ENCODE peak calls at places on chromosomes 16 and 17, in nine cellular contexts. One of them, this sample, is unnamed.

GRCh38 chr17:57420674-57421392 is 164.5 kb downstream of the MSI2 start:
- DNase-seq in body of pancreas: no peak
- DNase-seq in NB4: no peak
- DNase-seq in heart left ventricle: no peak
- DNase-seq in transverse colon: peak
- DNase-seq in HCT116: no peak
- DNase-seq in adrenal gland: no peak
- DNase-seq in prostate gland: peak
- DNase-seq in A549: no peak
- DNase-seq in this sample: no peak

GRCh38 chr17:37106049-37106448 is 157.3 kb downstream of the AATF start:
- DNase-seq in body of pancreas: no peak
- DNase-seq in prostate gland: no peak
- DNase-seq in NB4: no peak
- DNase-seq in adrenal gland: no peak
- DNase-seq in A549: no peak
- DNase-seq in transverse colon: no peak
- DNase-seq in heart left ventricle: no peak
- DNase-seq in HCT116: no peak
- DNase-seq in this sample: no peak

GRCh38 chr17:57662021-57662420 is 83.1 kb downstream of the CCDC182 start:
- DNase-seq in prostate gland: no peak
- DNase-seq in transverse colon: no peak
- DNase-seq in A549: no peak
- DNase-seq in heart left ventricle: no peak
- DNase-seq in adrenal gland: no peak
- DNase-seq in body of pancreas: no peak
- DNase-seq in HCT116: no peak
- DNase-seq in NB4: no peak
- DNase-seq in this sample: no peak

GRCh38 chr17:17957584-17957916 is 14.7 kb downstream of the TOM1L2 start:
- DNase-seq in HCT116: no peak
- DNase-seq in body of pancreas: no peak
- DNase-seq in transverse colon: no peak
- DNase-seq in NB4: no peak
- DNase-seq in adrenal gland: no peak
- DNase-seq in A549: peak
- DNase-seq in prostate gland: no peak
- DNase-seq in heart left ventricle: no peak
- DNase-seq in this sample: no peak

GRCh38 chr17:76716834-76717205 is 6.1 kb upstream of the MXRA7 start:
- DNase-seq in body of pancreas: no peak
- DNase-seq in prostate gland: no peak
- DNase-seq in transverse colon: no peak
- DNase-seq in NB4: peak
- DNase-seq in HCT116: no peak
- DNase-seq in heart left ventricle: no peak
- DNase-seq in adrenal gland: no peak
- DNase-seq in A549: no peak
- DNase-seq in this sample: no peak

GRCh38 chr16:53071748-53072301 is 17.0 kb downstream of the CHD9 start:
- DNase-seq in adrenal gland: peak
- DNase-seq in transverse colon: peak
- DNase-seq in A549: no peak
- DNase-seq in body of pancreas: no peak
- DNase-seq in NB4: no peak
- DNase-seq in HCT116: no peak
- DNase-seq in prostate gland: no peak
- DNase-seq in heart left ventricle: peak
- DNase-seq in this sample: no peak

GRCh38 chr16:27408012-27408601 is 6.1 kb downstream of the IL21R start:
- DNase-seq in adrenal gland: no peak
- DNase-seq in heart left ventricle: no peak
- DNase-seq in A549: no peak
- DNase-seq in transverse colon: no peak
- DNase-seq in HCT116: no peak
- DNase-seq in prostate gland: no peak
- DNase-seq in body of pancreas: no peak
- DNase-seq in NB4: peak
- DNase-seq in this sample: no peak

GRCh38 chr17:11331790-11332526 is 90.9 kb downstream of the SHISA6 start:
- DNase-seq in transverse colon: no peak
- DNase-seq in NB4: no peak
- DNase-seq in HCT116: no peak
- DNase-seq in prostate gland: no peak
- DNase-seq in adrenal gland: no peak
- DNase-seq in A549: no peak
- DNase-seq in body of pancreas: no peak
- DNase-seq in heart left ventricle: no peak
- DNase-seq in this sample: no peak

GRCh38 chr17:4939554-4939803 is 367 bp downstream of the SLC25A11 start:
- DNase-seq in HCT116: no peak
- DNase-seq in body of pancreas: no peak
- DNase-seq in heart left ventricle: no peak
- DNase-seq in A549: no peak
- DNase-seq in NB4: no peak
- DNase-seq in prostate gland: no peak
- DNase-seq in adrenal gland: no peak
- DNase-seq in transverse colon: peak
- DNase-seq in this sample: no peak

GRCh38 chr16:25109643-25110042 is 1.9 kb upstream of the LCMT1 start:
- DNase-seq in transverse colon: peak
- DNase-seq in HCT116: peak
- DNase-seq in body of pancreas: peak
- DNase-seq in prostate gland: no peak
- DNase-seq in heart left ventricle: peak
- DNase-seq in A549: peak
- DNase-seq in NB4: no peak
- DNase-seq in adrenal gland: peak
- DNase-seq in this sample: no peak

DNA sequence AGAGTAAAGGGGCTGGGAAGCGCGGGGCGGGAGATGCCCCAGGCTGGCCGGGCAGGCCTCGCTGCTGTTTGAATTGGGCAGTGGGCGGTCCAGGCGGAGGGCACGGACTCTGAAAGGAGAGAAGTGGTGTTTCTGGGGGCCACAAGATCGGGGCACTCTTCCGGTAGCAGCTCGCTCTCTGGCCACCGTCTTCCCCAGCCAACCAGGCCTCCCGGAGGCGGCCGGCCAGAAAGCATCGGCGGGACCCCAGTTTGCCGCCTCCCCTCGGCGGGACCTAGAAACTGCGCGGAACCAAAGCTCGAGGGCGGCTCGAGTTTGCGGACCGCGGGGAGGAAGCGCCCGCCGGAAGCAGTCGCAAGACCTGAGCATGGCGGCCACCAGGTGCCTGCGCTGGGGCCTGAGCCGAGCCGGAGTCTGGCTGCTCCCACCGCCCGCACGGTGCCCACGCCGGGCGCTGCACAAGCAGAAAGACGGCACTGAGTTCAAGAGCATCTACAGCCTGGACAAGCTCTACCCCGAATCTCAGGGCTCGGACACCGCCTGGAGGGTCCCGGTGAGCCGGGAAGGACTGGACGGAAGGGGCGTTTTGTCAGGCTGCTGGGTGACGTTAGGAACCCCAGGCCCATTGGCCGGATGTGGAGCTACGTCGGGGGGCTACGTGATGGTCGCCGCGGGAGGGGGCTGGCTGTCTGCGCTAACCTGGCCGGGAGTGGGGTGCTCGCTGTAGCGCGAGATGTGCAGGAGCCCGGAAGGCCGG is at the start of gene MRPL58:
- DNase-seq in body of pancreas: peak
- DNase-seq in A549: peak
- DNase-seq in adrenal gland: peak
- DNase-seq in heart left ventricle: peak
- DNase-seq in prostate gland: peak
- DNase-seq in transverse colon: peak
- DNase-seq in NB4: peak
- DNase-seq in HCT116: peak
- DNase-seq in this sample: peak
- TF ChIP-seq POLR2A in body of pancreas: peak
- TF ChIP-seq POLR2A in A549: peak
- TF ChIP-seq POLR2A in adrenal gland: peak
- TF ChIP-seq POLR2A in heart left ventricle: no peak
- TF ChIP-seq POLR2A in prostate gland: peak
- TF ChIP-seq POLR2A in transverse colon: peak
- TF ChIP-seq POLR2A in NB4: peak
- TF ChIP-seq POLR2A in HCT116: peak
- TF ChIP-seq POLR2A in this sample: peak

GRCh38 chr17:47096343-47096742 is 92.8 kb downstream of the CDC27 start:
- DNase-seq in adrenal gland: no peak
- DNase-seq in NB4: no peak
- DNase-seq in heart left ventricle: no peak
- DNase-seq in A549: no peak
- DNase-seq in body of pancreas: no peak
- DNase-seq in prostate gland: no peak
- DNase-seq in HCT116: no peak
- DNase-seq in transverse colon: no peak
- DNase-seq in this sample: no peak

GRCh38 chr17:47099451-47099986 is 89.6 kb downstream of the CDC27 start:
- DNase-seq in transverse colon: peak
- DNase-seq in heart left ventricle: no peak
- DNase-seq in prostate gland: no peak
- DNase-seq in HCT116: no peak
- DNase-seq in adrenal gland: no peak
- DNase-seq in A549: no peak
- DNase-seq in NB4: peak
- DNase-seq in body of pancreas: no peak
- DNase-seq in this sample: no peak

GRCh38 chr17:47102914-47103313 is 86.2 kb downstream of the CDC27 start:
- DNase-seq in HCT116: no peak
- DNase-seq in body of pancreas: no peak
- DNase-seq in NB4: no peak
- DNase-seq in heart left ventricle: no peak
- DNase-seq in adrenal gland: no peak
- DNase-seq in prostate gland: no peak
- DNase-seq in transverse colon: no peak
- DNase-seq in A549: no peak
- DNase-seq in this sample: no peak

GRCh38 chr17:47095268-47095667 is 93.8 kb downstream of the CDC27 start:
- DNase-seq in HCT116: no peak
- DNase-seq in heart left ventricle: no peak
- DNase-seq in NB4: no peak
- DNase-seq in adrenal gland: no peak
- DNase-seq in body of pancreas: no peak
- DNase-seq in A549: no peak
- DNase-seq in prostate gland: no peak
- DNase-seq in transverse colon: no peak
- DNase-seq in this sample: no peak

GRCh38 chr17:47099987-47100711 is 88.9 kb downstream of the CDC27 start:
- DNase-seq in A549: peak
- DNase-seq in transverse colon: peak
- DNase-seq in prostate gland: peak
- DNase-seq in body of pancreas: peak
- DNase-seq in heart left ventricle: peak
- DNase-seq in HCT116: peak
- DNase-seq in adrenal gland: peak
- DNase-seq in NB4: peak
- DNase-seq in this sample: peak
- TF ChIP-seq POLR2A in A549: peak
- TF ChIP-seq POLR2A in transverse colon: peak
- TF ChIP-seq POLR2A in prostate gland: peak
- TF ChIP-seq POLR2A in body of pancreas: peak
- TF ChIP-seq POLR2A in heart left ventricle: peak
- TF ChIP-seq POLR2A in HCT116: peak
- TF ChIP-seq POLR2A in adrenal gland: peak
- TF ChIP-seq POLR2A in NB4: peak
- TF ChIP-seq POLR2A in this sample: no peak

DNA sequence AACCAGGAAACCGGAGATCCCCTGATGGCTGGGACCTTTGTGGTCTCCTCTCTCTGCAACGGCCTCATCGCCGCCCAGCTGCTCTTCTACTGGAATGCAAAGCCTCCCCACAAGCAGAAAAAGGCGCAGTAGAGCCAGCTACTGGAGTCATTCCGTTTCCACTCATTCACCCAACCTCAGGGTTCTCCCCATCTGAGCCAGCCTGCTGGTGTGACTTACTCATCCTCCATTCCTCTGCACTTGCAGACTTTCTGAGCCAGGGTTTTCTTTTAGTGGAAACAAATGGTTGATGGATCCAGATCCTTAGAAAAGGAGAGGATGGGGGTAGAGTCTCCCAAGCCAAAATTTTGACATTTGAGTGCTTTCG is 2.5 kb downstream of the SOX15 start:
- DNase-seq in A549: no peak
- DNase-seq in NB4: no peak
- DNase-seq in prostate gland: no peak
- DNase-seq in HCT116: no peak
- DNase-seq in body of pancreas: no peak
- DNase-seq in adrenal gland: no peak
- DNase-seq in heart left ventricle: no peak
- DNase-seq in transverse colon: no peak
- DNase-seq in this sample: no peak
- TF ChIP-seq POLR2A in A549: no peak
- TF ChIP-seq POLR2A in NB4: no peak
- TF ChIP-seq POLR2A in prostate gland: no peak
- TF ChIP-seq POLR2A in HCT116: no peak
- TF ChIP-seq POLR2A in body of pancreas: no peak
- TF ChIP-seq POLR2A in adrenal gland: no peak
- TF ChIP-seq POLR2A in heart left ventricle: no peak
- TF ChIP-seq POLR2A in transverse colon: no peak
- TF ChIP-seq POLR2A in this sample: no peak

DNA sequence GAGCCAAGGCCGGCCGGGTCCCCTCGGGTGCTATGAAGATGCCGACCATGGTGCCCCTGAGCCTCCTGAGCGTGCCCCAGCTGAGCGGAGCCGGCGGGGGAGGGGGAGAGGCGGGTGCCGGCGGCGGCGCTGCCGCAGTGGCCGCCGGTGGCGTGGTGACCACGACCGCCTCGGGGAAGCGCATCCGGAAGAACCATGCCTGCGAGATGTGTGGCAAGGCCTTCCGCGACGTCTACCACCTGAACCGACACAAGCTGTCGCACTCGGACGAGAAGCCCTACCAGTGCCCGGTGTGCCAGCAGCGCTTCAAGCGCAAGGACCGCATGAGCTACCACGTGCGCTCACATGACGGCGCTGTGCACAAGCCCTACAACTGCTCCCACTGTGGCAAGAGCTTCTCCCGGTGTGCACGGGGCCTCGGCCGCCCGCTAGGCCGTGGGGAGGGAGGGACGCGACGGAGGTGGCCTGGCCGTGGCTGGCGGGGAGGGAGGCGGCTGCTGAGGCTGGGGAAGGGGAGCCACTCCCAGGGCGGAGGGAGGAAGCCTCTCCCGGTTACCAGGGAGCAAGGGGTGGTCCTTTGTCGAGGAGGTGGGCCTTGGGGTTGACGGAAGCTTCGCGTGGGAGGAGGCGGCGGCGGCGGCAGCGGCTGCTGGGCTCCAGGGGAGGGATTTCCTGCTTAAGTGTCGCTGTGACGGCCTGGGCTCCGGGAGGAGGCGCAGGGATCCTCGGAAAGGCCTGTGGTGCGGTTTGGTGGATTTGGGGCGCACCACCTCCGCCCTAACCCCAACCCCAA is 1.3 kb downstream of the MAZ start:
- DNase-seq in body of pancreas: peak
- DNase-seq in transverse colon: peak
- DNase-seq in adrenal gland: peak
- DNase-seq in HCT116: peak
- DNase-seq in prostate gland: peak
- DNase-seq in A549: peak
- DNase-seq in heart left ventricle: peak
- DNase-seq in NB4: peak
- DNase-seq in this sample: peak
- TF ChIP-seq POLR2A in body of pancreas: peak
- TF ChIP-seq POLR2A in transverse colon: peak
- TF ChIP-seq POLR2A in adrenal gland: peak
- TF ChIP-seq POLR2A in HCT116: peak
- TF ChIP-seq POLR2A in prostate gland: peak
- TF ChIP-seq POLR2A in A549: peak
- TF ChIP-seq POLR2A in heart left ventricle: peak
- TF ChIP-seq POLR2A in NB4: peak
- TF ChIP-seq POLR2A in this sample: peak